ENCODE peak calls at places on chromosomes 3 and 15, in ten cellular contexts. M is right lobe of liver, B is stomach, R is DND-41, K is esophagus squamous epithelium, W is HCT116, E is IMR-90, Q is neuronal stem cell, H is OCI-LY7, P is tibial artery. J is an unnamed sample.

GRCh38 chr3:13826672-13827071 is 53.2 kb downstream of the WNT7A start:
- DNase-seq in R (no peak), Q (no peak), E (no peak), H (no peak), B (no peak), M (no peak), K (no peak), W (no peak), P (no peak), J (no peak)

GRCh38 chr15:77392762-77393470 is 27.0 kb downstream of the PEAK1 start:
- DNase-seq in R (no peak), B (no peak), H (no peak), K (no peak), E (no peak), Q (no peak), W (no peak), P (no peak), M (no peak), J (no peak)

GRCh38 chr15:99732711-99733267 is 448 bp downstream of the LYSMD4 start:
- DNase-seq in H (peak), Q (no peak), K (no peak), P (peak), B (peak), R (no peak), M (no peak), W (no peak), E (no peak), J (no peak)

GRCh38 chr15:71820127-71820526 is 9.8 kb downstream of the NR2E3 start:
- DNase-seq in K (no peak), H (no peak), P (no peak), B (no peak), M (no peak), W (no peak), E (no peak), Q (no peak), R (no peak), J (no peak)

GRCh38 chr3:50365080-50365841 is 5.9 kb upstream of the TMEM115 start:
- DNase-seq in E (peak), Q (peak), M (peak), P (peak), K (peak), B (peak), H (peak), W (peak), R (peak), J (peak)

GRCh38 chr3:197994736-197995135 is 34.7 kb downstream of the LMLN start:
- DNase-seq in M (no peak), Q (no peak), B (no peak), P (no peak), R (no peak), W (no peak), K (no peak), E (no peak), H (no peak), J (no peak)

GRCh38 chr15:68042855-68043222 is 11.3 kb upstream of the PIAS1 start:
- DNase-seq in W (no peak), K (no peak), R (no peak), E (no peak), P (no peak), B (no peak), Q (no peak), M (no peak), H (no peak), J (no peak)

GRCh38 chr3:16671690-16672089 is 66.5 kb upstream of the DAZL start:
- DNase-seq in B (no peak), Q (no peak), K (no peak), H (no peak), R (no peak), E (no peak), P (no peak), W (no peak), M (no peak), J (no peak)

GRCh38 chr3:152574461-152575079 is 260.4 kb upstream of the P2RY1 start:
- DNase-seq in P (peak), W (peak), K (no peak), M (no peak), Q (peak), H (peak), E (peak), R (peak), B (no peak), J (no peak)

GRCh38 chr3:126375835-126376331 is 18.7 kb upstream of the KLF15 start:
- DNase-seq in P (no peak), B (no peak), W (no peak), R (no peak), E (no peak), M (peak), Q (no peak), H (no peak), K (no peak), J (no peak)

GRCh38 chr15:64356443-64357040 is 569 bp upstream of the CSNK1G1 start:
- DNase-seq in P (no peak), M (no peak), R (no peak), B (no peak), H (no peak), K (no peak), E (peak), Q (peak), W (peak), J (peak)

GRCh38 chr15:31060429-31061140 is 40.9 kb downstream of the TRPM1 start:
- DNase-seq in W (no peak), H (no peak), E (no peak), R (no peak), M (no peak), Q (no peak), B (peak), P (no peak), K (no peak), J (no peak)

GRCh38 chr3:136783708-136784191 is 31.6 kb upstream of the STAG1 start:
- DNase-seq in Q (no peak), M (no peak), H (no peak), W (no peak), E (peak), B (no peak), P (no peak), R (no peak), K (no peak), J (no peak)

GRCh38 chr15:71662306-71662705 is 148.0 kb upstream of the NR2E3 start:
- DNase-seq in P (no peak), R (no peak), H (no peak), K (no peak), Q (no peak), M (no peak), E (no peak), W (no peak), B (no peak), J (no peak)

GRCh38 chr3:73365756-73366397 is 258.9 kb downstream of the PDZRN3 start:
- DNase-seq in E (peak), Q (no peak), H (no peak), P (peak), B (no peak), M (no peak), R (no peak), K (no peak), W (no peak), J (no peak)

GRCh38 chr3:76685858-76686257 is 354.0 kb upstream of the ROBO2 start:
- DNase-seq in M (no peak), R (no peak), P (no peak), H (no peak), B (no peak), W (no peak), E (no peak), Q (no peak), K (no peak), J (no peak)

GRCh38 chr3:138440137-138440536 is 5.7 kb downstream of the ESYT3 start:
- DNase-seq in R (no peak), K (no peak), E (no peak), M (no peak), P (no peak), H (no peak), Q (no peak), B (no peak), W (no peak), J (no peak)

GRCh38 chr3:84925571-84925970 is 33.2 kb upstream of the CADM2 start:
- DNase-seq in K (no peak), Q (no peak), M (no peak), W (no peak), P (no peak), H (no peak), R (no peak), B (no peak), E (no peak), J (no peak)
- H3K27ac ChIP-seq in K (no peak), Q (no peak), M (no peak), W (no peak), P (no peak), H (no peak), R (no peak), B (no peak), E (no peak), J (no peak)

GRCh38 chr3:45881031-45882022 is 5.0 kb upstream of the CCR9 start:
- DNase-seq in M (no peak), B (no peak), E (peak), Q (no peak), P (no peak), R (peak), W (no peak), H (no peak), K (no peak), J (peak)

GRCh38 chr3:45887285-45887684 is 942 bp downstream of the CCR9 start:
- DNase-seq in W (no peak), P (no peak), E (peak), B (no peak), M (no peak), Q (no peak), K (no peak), H (no peak), R (no peak), J (no peak)

GRCh38 chr3:45885979-45886711 is at the start of gene CCR9:
- DNase-seq in M (no peak), H (no peak), Q (no peak), P (no peak), W (no peak), B (no peak), K (no peak), R (peak), E (no peak), J (no peak)

GRCh38 chr3:45887759-45888511 is 1.6 kb downstream of the CCR9 start:
- DNase-seq in E (peak), Q (no peak), M (no peak), H (no peak), W (no peak), R (no peak), P (no peak), K (no peak), B (no peak), J (no peak)

GRCh38 chr3:45884368-45885201 is 1.8 kb upstream of the CCR9 start:
- DNase-seq in W (no peak), H (no peak), E (no peak), M (no peak), K (no peak), P (no peak), Q (no peak), R (no peak), B (no peak), J (no peak)
- H3K27ac ChIP-seq in W (no peak), H (no peak), E (no peak), M (no peak), K (no peak), P (no peak), Q (no peak), R (peak), B (no peak), J (no peak)

GRCh38 chr3:71987089-71987735 is 202.3 kb upstream of the PROK2 start:
- DNase-seq in M (no peak), H (no peak), E (peak), W (peak), P (no peak), K (no peak), B (no peak), Q (no peak), R (no peak), J (no peak)

GRCh38 chr3:71987828-71988227 is 202.9 kb upstream of the PROK2 start:
- DNase-seq in W (no peak), Q (no peak), M (no peak), E (no peak), B (no peak), P (no peak), K (no peak), H (no peak), R (peak), J (no peak)

GRCh38 chr3:71991051-71991450 is 206.1 kb upstream of the PROK2 start:
- DNase-seq in B (no peak), M (no peak), E (peak), P (no peak), R (no peak), W (no peak), Q (no peak), H (no peak), K (no peak), J (no peak)

GRCh38 chr3:71990545-71990944 is 205.6 kb upstream of the PROK2 start:
- DNase-seq in P (no peak), E (no peak), W (no peak), K (no peak), M (no peak), H (no peak), Q (no peak), R (no peak), B (no peak), J (no peak)

GRCh38 chr3:71989165-71989564 is 204.2 kb upstream of the PROK2 start:
- DNase-seq in H (no peak), M (no peak), W (no peak), P (no peak), E (peak), Q (no peak), K (no peak), R (no peak), B (no peak), J (no peak)
- H3K27ac ChIP-seq in H (no peak), M (no peak), W (no peak), P (no peak), E (no peak), Q (no peak), K (no peak), R (no peak), B (no peak), J (no peak)

DNA sequence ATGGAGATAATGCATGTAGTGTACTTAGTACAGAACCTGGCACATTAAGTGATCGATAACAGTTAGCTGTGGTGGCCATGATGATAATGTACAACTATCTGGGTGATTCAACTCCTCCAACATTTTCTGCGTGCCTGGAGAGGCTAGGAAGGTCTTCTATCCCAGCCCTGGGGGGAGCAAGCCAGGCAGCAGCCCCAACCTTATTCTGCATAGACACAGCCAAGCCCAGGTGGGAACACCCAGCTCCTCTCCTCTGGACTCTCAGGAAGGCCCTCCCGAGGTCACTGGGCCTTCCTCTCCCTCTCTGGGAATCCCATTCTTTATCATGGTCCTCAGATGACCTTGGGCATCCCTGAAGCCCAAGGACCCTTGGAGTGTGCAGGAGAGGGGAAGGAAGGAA is 5.1 kb upstream of the TLE3 start:
- DNase-seq in B (no peak), E (no peak), K (no peak), P (no peak), H (no peak), R (no peak), W (no peak), Q (no peak), M (no peak), J (no peak)
- H3K27ac ChIP-seq in B (no peak), E (no peak), K (no peak), P (no peak), H (no peak), R (no peak), W (no peak), Q (no peak), M (no peak), J (no peak)

GRCh38 chr15:52486003-52486996 is 42.4 kb downstream of the MYO5A start:
- DNase-seq in W (no peak), Q (peak), H (no peak), B (no peak), M (no peak), K (no peak), P (no peak), R (no peak), E (no peak), J (no peak)

GRCh38 chr15:52481915-52482314 is 46.8 kb downstream of the MYO5A start:
- DNase-seq in Q (no peak), E (peak), M (no peak), B (no peak), H (peak), K (peak), R (peak), P (no peak), W (peak), J (no peak)

GRCh38 chr15:52483712-52484111 is 45.0 kb downstream of the MYO5A start:
- DNase-seq in M (no peak), H (no peak), P (no peak), R (no peak), Q (no peak), B (no peak), K (no peak), W (no peak), E (peak), J (no peak)

GRCh38 chr15:52485290-52485689 is 43.4 kb downstream of the MYO5A start:
- DNase-seq in P (no peak), K (no peak), M (no peak), H (no peak), R (no peak), B (no peak), Q (no peak), E (no peak), W (no peak), J (no peak)

GRCh38 chr15:52480990-52481389 is 47.7 kb downstream of the MYO5A start:
- DNase-seq in P (no peak), K (no peak), W (no peak), B (no peak), Q (no peak), E (no peak), H (peak), M (no peak), R (peak), J (no peak)
- H3K27ac ChIP-seq in P (no peak), K (peak), W (no peak), B (peak), Q (no peak), E (no peak), H (peak), M (no peak), R (peak), J (no peak)

DNA sequence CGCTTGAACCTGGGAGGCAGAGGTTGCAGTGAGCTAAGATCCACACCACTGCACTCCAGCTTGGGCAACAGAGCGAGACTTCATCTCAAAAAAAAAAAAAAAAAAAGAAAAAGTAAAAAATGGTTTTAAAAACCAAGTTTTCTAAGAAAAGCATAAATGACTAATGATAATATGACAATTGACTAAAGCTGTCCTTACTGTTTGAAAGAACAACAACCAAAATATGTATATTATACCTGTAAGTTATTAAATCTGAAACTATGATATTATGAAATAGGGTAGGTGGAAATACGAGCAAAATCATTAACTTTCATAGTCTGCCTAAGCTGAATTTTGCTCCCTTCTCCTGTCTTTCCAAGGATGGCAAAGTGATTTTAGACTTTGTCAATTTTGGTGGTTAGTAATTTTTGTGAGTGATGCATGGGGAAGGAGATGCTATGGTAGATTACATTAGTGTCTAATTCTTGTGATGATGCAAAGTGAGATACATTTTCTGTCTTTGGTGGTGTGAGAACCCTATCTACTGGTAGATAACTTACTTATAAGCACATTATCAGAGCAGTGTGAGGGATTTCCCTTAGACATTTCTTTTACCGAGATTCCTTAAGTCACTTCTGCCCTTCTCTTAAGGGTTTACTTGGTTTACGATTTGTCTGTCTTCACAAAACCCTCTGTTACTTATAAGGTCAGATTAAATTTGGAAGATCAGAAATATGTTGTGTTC is 10.6 kb upstream of the CHD2 start:
- DNase-seq in K (no peak), E (no peak), Q (no peak), B (no peak), H (no peak), R (no peak), W (no peak), P (no peak), M (no peak), J (no peak)
- H3K27ac ChIP-seq in K (no peak), E (no peak), Q (no peak), B (peak), H (no peak), R (no peak), W (no peak), P (peak), M (no peak), J (no peak)